ENCODE peak calls at places on chromosomes 12 and 14, in nine cellular contexts. One of them, this sample, is unnamed.

GRCh38 chr12:20507711-20508110 is 139.4 kb downstream of the PDE3A start:
- DNase-seq in NCI-H748 treated with DMSO at 0.1 percent for 48 hours: no peak
- DNase-seq in activated CD8-positive, alpha-beta memory T cell treated with anti-CD3 and anti-CD28 coated beads, Interleukin-2, amount 50 U/mL, for 4 hours: no peak
- DNase-seq in NCI-H1417: no peak
- DNase-seq in HuH-7: no peak
- DNase-seq in amygdala: no peak
- DNase-seq in ELR: no peak
- DNase-seq in effector memory CD4-positive, alpha-beta T cell: no peak
- DNase-seq in heart left ventricle: no peak
- DNase-seq in this sample: no peak

GRCh38 chr12:11553871-11554533 is 95.5 kb upstream of the ETV6 start:
- DNase-seq in ELR: peak
- DNase-seq in HuH-7: peak
- DNase-seq in NCI-H1417: peak
- DNase-seq in NCI-H748 treated with DMSO at 0.1 percent for 48 hours: peak
- DNase-seq in activated CD8-positive, alpha-beta memory T cell treated with anti-CD3 and anti-CD28 coated beads, Interleukin-2, amount 50 U/mL, for 4 hours: peak
- DNase-seq in amygdala: no peak
- DNase-seq in effector memory CD4-positive, alpha-beta T cell: peak
- DNase-seq in heart left ventricle: peak
- DNase-seq in this sample: peak

GRCh38 chr14:104239866-104240301 is 101.5 kb downstream of the KIF26A start:
- DNase-seq in effector memory CD4-positive, alpha-beta T cell: no peak
- DNase-seq in NCI-H748 treated with DMSO at 0.1 percent for 48 hours: no peak
- DNase-seq in amygdala: no peak
- DNase-seq in heart left ventricle: no peak
- DNase-seq in activated CD8-positive, alpha-beta memory T cell treated with anti-CD3 and anti-CD28 coated beads, Interleukin-2, amount 50 U/mL, for 4 hours: no peak
- DNase-seq in ELR: no peak
- DNase-seq in NCI-H1417: no peak
- DNase-seq in HuH-7: no peak
- DNase-seq in this sample: no peak

GRCh38 chr14:95509512-95509911 is 6.9 kb downstream of the SYNE3 start:
- DNase-seq in effector memory CD4-positive, alpha-beta T cell: no peak
- DNase-seq in heart left ventricle: no peak
- DNase-seq in activated CD8-positive, alpha-beta memory T cell treated with anti-CD3 and anti-CD28 coated beads, Interleukin-2, amount 50 U/mL, for 4 hours: no peak
- DNase-seq in ELR: no peak
- DNase-seq in NCI-H748 treated with DMSO at 0.1 percent for 48 hours: no peak
- DNase-seq in HuH-7: no peak
- DNase-seq in amygdala: no peak
- DNase-seq in NCI-H1417: no peak
- DNase-seq in this sample: no peak

GRCh38 chr14:104334812-104335161 is 196.4 kb downstream of the KIF26A start:
- DNase-seq in ELR: no peak
- DNase-seq in effector memory CD4-positive, alpha-beta T cell: no peak
- DNase-seq in heart left ventricle: no peak
- DNase-seq in NCI-H748 treated with DMSO at 0.1 percent for 48 hours: no peak
- DNase-seq in amygdala: no peak
- DNase-seq in activated CD8-positive, alpha-beta memory T cell treated with anti-CD3 and anti-CD28 coated beads, Interleukin-2, amount 50 U/mL, for 4 hours: no peak
- DNase-seq in NCI-H1417: no peak
- DNase-seq in HuH-7: no peak
- DNase-seq in this sample: no peak

GRCh38 chr14:21041676-21042433 is at the start of gene RNASE7:
- DNase-seq in activated CD8-positive, alpha-beta memory T cell treated with anti-CD3 and anti-CD28 coated beads, Interleukin-2, amount 50 U/mL, for 4 hours: no peak
- DNase-seq in NCI-H1417: no peak
- DNase-seq in HuH-7: no peak
- DNase-seq in heart left ventricle: no peak
- DNase-seq in NCI-H748 treated with DMSO at 0.1 percent for 48 hours: no peak
- DNase-seq in effector memory CD4-positive, alpha-beta T cell: no peak
- DNase-seq in amygdala: no peak
- DNase-seq in ELR: peak
- DNase-seq in this sample: peak

GRCh38 chr12:22610148-22610547 is 14.8 kb upstream of the ETNK1 start:
- DNase-seq in effector memory CD4-positive, alpha-beta T cell: no peak
- DNase-seq in ELR: no peak
- DNase-seq in amygdala: no peak
- DNase-seq in NCI-H748 treated with DMSO at 0.1 percent for 48 hours: no peak
- DNase-seq in heart left ventricle: no peak
- DNase-seq in activated CD8-positive, alpha-beta memory T cell treated with anti-CD3 and anti-CD28 coated beads, Interleukin-2, amount 50 U/mL, for 4 hours: no peak
- DNase-seq in NCI-H1417: no peak
- DNase-seq in HuH-7: no peak
- DNase-seq in this sample: no peak

GRCh38 chr12:21971344-21971743 is 30.1 kb upstream of the ABCC9 start:
- DNase-seq in ELR: no peak
- DNase-seq in NCI-H748 treated with DMSO at 0.1 percent for 48 hours: no peak
- DNase-seq in NCI-H1417: no peak
- DNase-seq in activated CD8-positive, alpha-beta memory T cell treated with anti-CD3 and anti-CD28 coated beads, Interleukin-2, amount 50 U/mL, for 4 hours: no peak
- DNase-seq in HuH-7: no peak
- DNase-seq in amygdala: no peak
- DNase-seq in heart left ventricle: no peak
- DNase-seq in effector memory CD4-positive, alpha-beta T cell: no peak
- DNase-seq in this sample: no peak

GRCh38 chr12:7108042-7108927 is 729 bp downstream of the C1RL start:
- DNase-seq in NCI-H748 treated with DMSO at 0.1 percent for 48 hours: peak
- DNase-seq in heart left ventricle: peak
- DNase-seq in effector memory CD4-positive, alpha-beta T cell: peak
- DNase-seq in amygdala: peak
- DNase-seq in HuH-7: peak
- DNase-seq in NCI-H1417: no peak
- DNase-seq in ELR: peak
- DNase-seq in activated CD8-positive, alpha-beta memory T cell treated with anti-CD3 and anti-CD28 coated beads, Interleukin-2, amount 50 U/mL, for 4 hours: peak
- DNase-seq in this sample: peak

GRCh38 chr12:131087302-131087818 is 133.7 kb downstream of the ADGRD1 start:
- DNase-seq in activated CD8-positive, alpha-beta memory T cell treated with anti-CD3 and anti-CD28 coated beads, Interleukin-2, amount 50 U/mL, for 4 hours: no peak
- DNase-seq in HuH-7: no peak
- DNase-seq in NCI-H748 treated with DMSO at 0.1 percent for 48 hours: no peak
- DNase-seq in NCI-H1417: no peak
- DNase-seq in amygdala: no peak
- DNase-seq in ELR: no peak
- DNase-seq in effector memory CD4-positive, alpha-beta T cell: no peak
- DNase-seq in heart left ventricle: no peak
- DNase-seq in this sample: no peak

GRCh38 chr14:21078287-21078686 is 8.2 kb downstream of the ARHGEF40 start:
- DNase-seq in activated CD8-positive, alpha-beta memory T cell treated with anti-CD3 and anti-CD28 coated beads, Interleukin-2, amount 50 U/mL, for 4 hours: no peak
- DNase-seq in effector memory CD4-positive, alpha-beta T cell: no peak
- DNase-seq in ELR: no peak
- DNase-seq in amygdala: no peak
- DNase-seq in NCI-H748 treated with DMSO at 0.1 percent for 48 hours: no peak
- DNase-seq in NCI-H1417: no peak
- DNase-seq in HuH-7: no peak
- DNase-seq in heart left ventricle: no peak
- DNase-seq in this sample: no peak

GRCh38 chr12:131831021-131831571 is 2.9 kb downstream of the MMP17 start:
- DNase-seq in ELR: peak
- DNase-seq in NCI-H748 treated with DMSO at 0.1 percent for 48 hours: peak
- DNase-seq in effector memory CD4-positive, alpha-beta T cell: no peak
- DNase-seq in amygdala: peak
- DNase-seq in HuH-7: no peak
- DNase-seq in activated CD8-positive, alpha-beta memory T cell treated with anti-CD3 and anti-CD28 coated beads, Interleukin-2, amount 50 U/mL, for 4 hours: peak
- DNase-seq in NCI-H1417: peak
- DNase-seq in heart left ventricle: no peak
- DNase-seq in this sample: peak

GRCh38 chr12:33825442-33825841 is 196.9 kb upstream of the ALG10 start:
- DNase-seq in ELR: peak
- DNase-seq in effector memory CD4-positive, alpha-beta T cell: no peak
- DNase-seq in HuH-7: no peak
- DNase-seq in heart left ventricle: no peak
- DNase-seq in amygdala: no peak
- DNase-seq in NCI-H748 treated with DMSO at 0.1 percent for 48 hours: no peak
- DNase-seq in NCI-H1417: no peak
- DNase-seq in activated CD8-positive, alpha-beta memory T cell treated with anti-CD3 and anti-CD28 coated beads, Interleukin-2, amount 50 U/mL, for 4 hours: no peak
- DNase-seq in this sample: no peak

GRCh38 chr14:99073401-99073800 is 198.6 kb downstream of the BCL11B start:
- DNase-seq in NCI-H748 treated with DMSO at 0.1 percent for 48 hours: no peak
- DNase-seq in amygdala: no peak
- DNase-seq in activated CD8-positive, alpha-beta memory T cell treated with anti-CD3 and anti-CD28 coated beads, Interleukin-2, amount 50 U/mL, for 4 hours: no peak
- DNase-seq in NCI-H1417: no peak
- DNase-seq in HuH-7: no peak
- DNase-seq in effector memory CD4-positive, alpha-beta T cell: no peak
- DNase-seq in ELR: no peak
- DNase-seq in heart left ventricle: no peak
- DNase-seq in this sample: no peak

GRCh38 chr12:94140556-94140955 is 7.8 kb upstream of the PLXNC1 start:
- DNase-seq in activated CD8-positive, alpha-beta memory T cell treated with anti-CD3 and anti-CD28 coated beads, Interleukin-2, amount 50 U/mL, for 4 hours: peak
- DNase-seq in ELR: peak
- DNase-seq in NCI-H748 treated with DMSO at 0.1 percent for 48 hours: peak
- DNase-seq in NCI-H1417: peak
- DNase-seq in HuH-7: peak
- DNase-seq in amygdala: no peak
- DNase-seq in effector memory CD4-positive, alpha-beta T cell: no peak
- DNase-seq in heart left ventricle: no peak
- DNase-seq in this sample: peak

GRCh38 chr14:60064491-60065072 is 27.1 kb upstream of the PCNX4 start:
- DNase-seq in heart left ventricle: no peak
- DNase-seq in NCI-H1417: peak
- DNase-seq in NCI-H748 treated with DMSO at 0.1 percent for 48 hours: peak
- DNase-seq in amygdala: no peak
- DNase-seq in effector memory CD4-positive, alpha-beta T cell: no peak
- DNase-seq in HuH-7: no peak
- DNase-seq in activated CD8-positive, alpha-beta memory T cell treated with anti-CD3 and anti-CD28 coated beads, Interleukin-2, amount 50 U/mL, for 4 hours: no peak
- DNase-seq in ELR: peak
- DNase-seq in this sample: peak

GRCh38 chr12:130335517-130336392 is 1.9 kb upstream of the PIWIL1 start:
- DNase-seq in heart left ventricle: peak
- DNase-seq in amygdala: no peak
- DNase-seq in activated CD8-positive, alpha-beta memory T cell treated with anti-CD3 and anti-CD28 coated beads, Interleukin-2, amount 50 U/mL, for 4 hours: no peak
- DNase-seq in ELR: peak
- DNase-seq in HuH-7: peak
- DNase-seq in NCI-H1417: peak
- DNase-seq in NCI-H748 treated with DMSO at 0.1 percent for 48 hours: peak
- DNase-seq in effector memory CD4-positive, alpha-beta T cell: no peak
- DNase-seq in this sample: peak

GRCh38 chr12:104201238-104202001 is 14.2 kb upstream of the TXNRD1 start:
- DNase-seq in ELR: peak
- DNase-seq in HuH-7: no peak
- DNase-seq in amygdala: peak
- DNase-seq in activated CD8-positive, alpha-beta memory T cell treated with anti-CD3 and anti-CD28 coated beads, Interleukin-2, amount 50 U/mL, for 4 hours: peak
- DNase-seq in effector memory CD4-positive, alpha-beta T cell: peak
- DNase-seq in NCI-H748 treated with DMSO at 0.1 percent for 48 hours: peak
- DNase-seq in NCI-H1417: peak
- DNase-seq in heart left ventricle: peak
- DNase-seq in this sample: peak

This sample was measured in EL.